ENCODE peak calls at places on chromosomes 12 and 14, in eight cellular contexts. Y is occipital lobe, O is amniotic stem cell, D is EL, S is AG08395, C is KG1, F is fibroblast of the aortic adventitia, B is ACHN. W is an unnamed sample.

GRCh38 chr12:120677765-120678473 is 9.0 kb upstream of the MLEC start:
- DNase-seq in B (peak; percentile 33), D (peak; percentile 57), O (no peak), C (no peak), F (no peak), S (no peak), Y (no peak), W (no peak)

GRCh38 chr12:67692135-67692534 is 43.6 kb downstream of the DYRK2 start:
- DNase-seq in F (no peak), O (no peak), Y (no peak), S (no peak), D (no peak), B (no peak), C (no peak), W (no peak)

GRCh38 chr12:109822416-109822815 is 10.8 kb downstream of the TRPV4 start:
- DNase-seq in O (no peak), F (no peak), B (no peak), S (no peak), C (no peak), D (no peak), Y (no peak), W (no peak)

GRCh38 chr14:69582207-69582606 is 7.5 kb upstream of the CCDC177 start:
- DNase-seq in D (peak; percentile 34), Y (no peak), F (peak; percentile 56), B (no peak), S (peak; percentile 29), O (no peak), C (no peak), W (no peak)

GRCh38 chr12:133130808-133131128 is 341 bp downstream of the ZNF10 start:
- DNase-seq in Y (no peak), C (no peak), S (no peak), F (peak; percentile 20), B (no peak), O (no peak), D (no peak), W (no peak)

GRCh38 chr14:72781476-72782181 is 112.3 kb downstream of the DPF3 start:
- DNase-seq in O (peak; percentile 45), S (peak; percentile 67), Y (no peak), C (no peak), F (peak; percentile 83), D (peak; percentile 91), B (peak; percentile 12), W (peak; percentile 20)

GRCh38 chr12:131950182-131950913 is 606 bp downstream of the EP400 start:
- DNase-seq in D (peak; percentile 28), Y (no peak), O (no peak), F (no peak), S (peak; percentile 35), C (no peak), B (peak; percentile 44), W (no peak)

GRCh38 chr12:13071305-13072280 is 27.4 kb downstream of the FAM234B start:
- DNase-seq in S (no peak), B (no peak), O (no peak), Y (no peak), C (no peak), D (no peak), F (no peak), W (no peak)

GRCh38 chr12:96303656-96304055 is 96.6 kb downstream of the CDK17 start:
- DNase-seq in C (no peak), S (no peak), O (no peak), F (peak; percentile 23), Y (no peak), B (no peak), D (no peak), W (no peak)

GRCh38 chr12:9673404-9674225 is 4.1 kb downstream of the CLEC2D start:
- DNase-seq in O (no peak), F (peak; percentile 93), S (peak; percentile 87), D (peak; percentile 92), Y (no peak), B (peak; percentile 87), C (no peak), W (peak; percentile 84)

W was measured in GM04504.